ENCODE peak calls at places on chromosomes 11 and 22, in five cellular contexts. X, I, J, K and V are unnamed samples.

GRCh38 chr11:86896486-86896885 is 58.7 kb downstream of the FZD4 start:
- DNase-seq in X (no peak), I (no peak), J (peak; percentile 72), K (peak; percentile 77), V (peak; percentile 89)

GRCh38 chr11:130612291-130612802 is 163.9 kb downstream of the ADAMTS15 start:
- DNase-seq in X (no peak), I (no peak), J (peak; percentile 85), K (peak; percentile 86), V (peak; percentile 72)

GRCh38 chr22:24305260-24305692 is 34.6 kb downstream of the SPECC1L start:
- DNase-seq in X (no peak), I (peak; percentile 28), J (no peak), K (peak; percentile 53), V (no peak)

GRCh38 chr22:36860821-36861659 is at the start of gene NCF4:
- DNase-seq in X (no peak), I (peak; percentile 19), J (no peak), K (no peak), V (no peak)

GRCh38 chr22:28950567-28951411 is 67.4 kb downstream of the ZNRF3 start:
- DNase-seq in X (no peak), I (no peak), J (no peak), K (no peak), V (no peak)

GRCh38 chr22:50016988-50017700 is 4.6 kb upstream of the IL17REL start:
- DNase-seq in X (peak; percentile 62), I (no peak), J (no peak), K (no peak), V (no peak)

GRCh38 chr11:9004310-9004945 is 627 bp upstream of the NRIP3 start:
- DNase-seq in X (no peak), I (no peak), J (no peak), K (no peak), V (peak; percentile 17)

GRCh38 chr11:15692739-15693138 is 578.0 kb downstream of the INSC start:
- DNase-seq in X (no peak), I (no peak), J (no peak), K (no peak), V (no peak)

GRCh38 chr22:45441158-45441557 is 27.7 kb downstream of the RIBC2 start:
- DNase-seq in X (no peak), I (peak; percentile 21), J (no peak), K (peak; percentile 78), V (peak; percentile 86)

GRCh38 chr22:20089977-20090729 is 10.1 kb downstream of the DGCR8 start:
- DNase-seq in X (no peak), I (no peak), J (no peak), K (peak; percentile 76), V (peak; percentile 47)

GRCh38 chr11:74546752-74547151 is 45.6 kb upstream of the POLD3 start:
- DNase-seq in X (no peak), I (no peak), J (no peak), K (no peak), V (no peak)

GRCh38 chr11:125412177-125412496 is 83.9 kb downstream of the FEZ1 start:
- DNase-seq in X (no peak), I (no peak), J (no peak), K (no peak), V (no peak)

GRCh38 chr22:29336751-29337490 is 21.4 kb upstream of the RASL10A start:
- DNase-seq in X (no peak), I (no peak), J (no peak), K (no peak), V (no peak)

GRCh38 chr22:47114813-47115517 is 352.5 kb downstream of the TBC1D22A start:
- DNase-seq in X (no peak), I (no peak), J (no peak), K (no peak), V (no peak)

GRCh38 chr11:6794637-6795036 is 4.9 kb downstream of the OR6A2 start:
- DNase-seq in X (no peak), I (no peak), J (no peak), K (no peak), V (no peak)